ENCODE peak calls at places on chromosomes 11 and 22, in four cellular contexts. H is K562, Z is IMR-90, S is endothelial cell of umbilical vein. Q is an unnamed sample.

GRCh38 chr11:59891781-59892181 is 13.2 kb downstream of the OOSP3 start:
- DNase-seq in S (no peak), H (peak; percentile 76), Z (no peak), Q (no peak)

GRCh38 chr11:44270403-44271192 is 39.3 kb downstream of the ALX4 start:
- DNase-seq in S (no peak), H (peak; percentile 77), Z (no peak), Q (no peak)

GRCh38 chr22:17836977-17837742 is 62.9 kb upstream of the BID start:
- DNase-seq in Z (no peak), S (peak; percentile 29), H (no peak), Q (no peak)

GRCh38 chr11:95508219-95508880 is 277.3 kb upstream of the SESN3 start:
- DNase-seq in H (no peak), Z (no peak), S (no peak), Q (no peak)

GRCh38 chr11:133840479-133840941 is 4.8 kb downstream of the SPATA19 start:
- DNase-seq in H (no peak), S (no peak), Z (no peak), Q (no peak)

GRCh38 chr11:11993814-11994213 is 14.6 kb downstream of the DKK3 start:
- DNase-seq in S (peak; percentile 41), Z (peak; percentile 86), H (peak; percentile 25), Q (no peak)

GRCh38 chr22:45428391-45429385 is 15.2 kb downstream of the RIBC2 start:
- DNase-seq in Z (no peak), H (no peak), S (no peak), Q (no peak)

GRCh38 chr22:30226192-30226832 is 20.2 kb downstream of the LIF start:
- DNase-seq in Z (peak; percentile 56), S (peak; percentile 20), H (no peak), Q (no peak)

GRCh38 chr22:38080847-38081635 is 2.9 kb downstream of the SLC16A8 start:
- DNase-seq in H (no peak), S (peak; percentile 43), Z (peak; percentile 14), Q (no peak)

GRCh38 chr11:115502636-115503082 is 1.6 kb downstream of the CADM1 start:
- DNase-seq in H (no peak), Z (no peak), S (no peak), Q (no peak)

GRCh38 chr11:75029836-75030631 is 41.3 kb downstream of the NEU3 start:
- DNase-seq in S (no peak), Z (peak; percentile 45), H (peak; percentile 85), Q (no peak)

GRCh38 chr11:69008774-69009440 is 4.1 kb downstream of the MRGPRF start:
- DNase-seq in Z (peak; percentile 99), H (peak; percentile 63), S (peak; percentile 51), Q (no peak)

GRCh38 chr22:44906999-44907644 is 102.7 kb downstream of the PHF21B start:
- DNase-seq in S (no peak), Z (no peak), H (no peak), Q (no peak)

GRCh38 chr11:72260574-72260973 is 16.6 kb upstream of the PHOX2A start:
- DNase-seq in Z (no peak), H (no peak), S (no peak), Q (no peak)

GRCh38 chr11:76770642-76771445 is 12.3 kb upstream of the TSKU start:
- DNase-seq in S (no peak), H (no peak), Z (peak; percentile 99), Q (no peak)

GRCh38 chr11:12845739-12846358 is 163.3 kb upstream of the RASSF10 start:
- DNase-seq in H (peak; percentile 71), Z (peak; percentile 78), S (peak; percentile 17), Q (no peak)

GRCh38 chr22:50531546-50532352 is 1.9 kb upstream of the TYMP start:
- DNase-seq in H (no peak), Z (peak; percentile 41), S (peak; percentile 42), Q (no peak)
- TF ChIP-seq FOS in H (no peak), Z (no peak), S (no peak), Q (no peak)

GRCh38 chr11:128496684-128497056 is 90.7 kb downstream of the ETS1 start:
- DNase-seq in Z (no peak), H (no peak), S (no peak), Q (no peak)
- TF ChIP-seq FOS in Z (peak; percentile 49), H (no peak), S (no peak), Q (no peak)

GRCh38 chr22:42438293-42438650 is 6.1 kb upstream of the NFAM1 start:
- DNase-seq in Z (no peak), S (no peak), H (no peak), Q (no peak)
- TF ChIP-seq FOS in Z (no peak), S (no peak), H (no peak), Q (no peak)

GRCh38 chr11:2877474-2877873 is 8.1 kb downstream of the CDKN1C start:
- DNase-seq in Z (no peak), H (no peak), S (no peak), Q (no peak)
- TF ChIP-seq FOS in Z (no peak), H (no peak), S (no peak), Q (no peak)

GRCh38 chr22:22753526-22754267 is 109.3 kb downstream of the GGTLC2 start:
- DNase-seq in H (peak; percentile 96), S (peak; percentile 13), Z (peak; percentile 21), Q (no peak)

GRCh38 chr22:22755778-22756100 is 111.3 kb downstream of the GGTLC2 start:
- DNase-seq in Z (no peak), H (no peak), S (no peak), Q (no peak)

GRCh38 chr22:22754268-22754657 is 109.8 kb downstream of the GGTLC2 start:
- DNase-seq in H (no peak), S (no peak), Z (no peak), Q (no peak)

GRCh38 chr22:22756109-22756508 is 111.7 kb downstream of the GGTLC2 start:
- DNase-seq in Z (no peak), S (no peak), H (no peak), Q (no peak)

GRCh38 chr22:22754961-22755777 is 110.8 kb downstream of the GGTLC2 start:
- DNase-seq in H (no peak), Z (no peak), S (no peak), Q (no peak)
- TF ChIP-seq FOS in H (no peak), Z (no peak), S (no peak), Q (no peak)

GRCh38 chr11:2715716-2716350 is 16.0 kb upstream of the KCNQ1OT1 start:
- DNase-seq in Z (no peak), S (no peak), H (no peak), Q (no peak)

GRCh38 chr11:2716376-2717095 is 16.7 kb upstream of the KCNQ1OT1 start:
- DNase-seq in Z (no peak), H (no peak), S (no peak), Q (no peak)

GRCh38 chr11:2714463-2714800 is 14.6 kb upstream of the KCNQ1OT1 start:
- DNase-seq in S (no peak), Z (no peak), H (no peak), Q (no peak)

GRCh38 chr11:2713721-2714462 is 14.1 kb upstream of the KCNQ1OT1 start:
- DNase-seq in S (no peak), H (no peak), Z (no peak), Q (no peak)

DNA sequence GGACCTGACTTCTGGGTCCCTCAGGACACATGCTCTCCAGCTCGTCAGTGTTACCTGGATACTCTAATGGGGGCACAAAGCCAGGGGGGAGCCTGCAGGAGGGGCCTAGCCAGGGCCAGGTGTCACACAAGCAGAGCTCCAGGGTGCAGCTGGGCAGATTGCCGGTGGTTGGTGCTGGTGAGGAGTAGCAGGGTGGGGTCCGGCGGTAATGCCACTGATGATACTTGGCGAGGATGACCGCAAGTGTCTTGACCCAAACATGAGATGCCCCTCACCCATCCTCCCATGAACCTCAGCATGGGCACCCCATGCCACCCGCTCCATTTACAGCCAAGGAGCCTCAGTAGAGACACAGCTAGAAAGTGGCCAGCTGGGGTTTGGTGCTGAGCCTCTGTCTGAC is 15.1 kb upstream of the KCNQ1OT1 start:
- DNase-seq in Z (no peak), S (no peak), H (no peak), Q (no peak)
- TF ChIP-seq FOS in Z (no peak), S (no peak), H (no peak), Q (no peak)

DNA sequence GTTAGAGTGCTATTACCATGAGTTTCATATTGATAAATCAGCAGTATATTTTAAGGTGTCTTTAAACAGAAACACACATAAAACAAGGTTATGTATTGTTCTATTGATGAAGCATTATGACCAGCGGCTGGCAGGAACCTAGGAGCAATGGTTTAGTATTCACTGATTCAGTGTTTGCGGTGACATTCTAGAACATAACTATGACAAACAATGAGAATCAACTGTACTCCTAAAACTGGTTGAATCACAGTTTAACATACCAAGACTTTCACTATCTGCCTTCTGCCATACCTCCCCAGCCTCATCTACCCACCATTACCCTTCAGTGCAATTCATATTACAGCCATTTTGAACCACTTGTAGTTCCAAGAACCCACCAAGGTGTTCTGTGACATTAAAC is 8.8 kb downstream of the HOATZ start:
- DNase-seq in H (no peak), Z (no peak), S (no peak), Q (no peak)
- TF ChIP-seq FOS in H (no peak), Z (no peak), S (no peak), Q (no peak)

DNA sequence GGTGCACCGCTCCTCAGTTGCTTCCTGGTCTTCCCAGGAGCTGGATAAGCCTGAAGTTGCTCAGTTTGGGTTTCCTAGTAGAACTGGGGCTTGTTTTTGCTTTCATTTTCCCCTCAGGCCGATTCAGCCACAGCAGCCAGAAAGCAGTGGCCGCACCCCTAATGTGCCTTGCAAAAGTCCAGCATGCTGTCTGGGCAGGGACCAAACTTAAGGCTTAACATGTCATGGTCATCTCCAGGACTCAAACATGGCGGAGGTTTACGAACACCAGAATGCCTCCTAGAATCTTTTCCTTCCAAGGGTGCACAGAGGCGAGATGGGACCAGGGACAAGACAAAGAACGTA is 2.5 kb downstream of the GNG3 start:
- DNase-seq in H (no peak), S (no peak), Z (no peak), Q (no peak)
- TF ChIP-seq FOS in H (no peak), S (no peak), Z (no peak), Q (no peak)